ENCODE peak calls at places on chromosomes 6 and 20, in ten cellular contexts. One of them, this sample, is unnamed.

GRCh38 chr6:136445063-136445462 is 105.2 kb downstream of the MAP7 start:
- DNase-seq in breast epithelium: no peak
- DNase-seq in prostate gland: no peak
- DNase-seq in tibial nerve: no peak
- DNase-seq in fibroblast of pulmonary artery: no peak
- DNase-seq in Peyer's patch: no peak
- DNase-seq in HepG2: no peak
- DNase-seq in CD8-positive, alpha-beta T cell: no peak
- DNase-seq in gastrocnemius medialis: no peak
- DNase-seq in cardiac muscle cell: no peak
- DNase-seq in this sample: no peak

GRCh38 chr6:170295519-170296422 is 4.9 kb upstream of the DLL1 start:
- DNase-seq in CD8-positive, alpha-beta T cell: no peak
- DNase-seq in cardiac muscle cell: no peak
- DNase-seq in Peyer's patch: peak
- DNase-seq in fibroblast of pulmonary artery: no peak
- DNase-seq in prostate gland: peak
- DNase-seq in breast epithelium: no peak
- DNase-seq in gastrocnemius medialis: no peak
- DNase-seq in HepG2: no peak
- DNase-seq in tibial nerve: no peak
- DNase-seq in this sample: no peak

GRCh38 chr20:51695574-51696303 is 72.5 kb downstream of the ATP9A start:
- DNase-seq in gastrocnemius medialis: no peak
- DNase-seq in cardiac muscle cell: peak
- DNase-seq in prostate gland: peak
- DNase-seq in fibroblast of pulmonary artery: peak
- DNase-seq in CD8-positive, alpha-beta T cell: no peak
- DNase-seq in HepG2: peak
- DNase-seq in breast epithelium: no peak
- DNase-seq in Peyer's patch: no peak
- DNase-seq in tibial nerve: no peak
- DNase-seq in this sample: no peak

GRCh38 chr6:139868576-139868975 is 494.1 kb upstream of the CITED2 start:
- DNase-seq in fibroblast of pulmonary artery: no peak
- DNase-seq in tibial nerve: no peak
- DNase-seq in breast epithelium: no peak
- DNase-seq in cardiac muscle cell: no peak
- DNase-seq in prostate gland: no peak
- DNase-seq in CD8-positive, alpha-beta T cell: no peak
- DNase-seq in Peyer's patch: no peak
- DNase-seq in HepG2: no peak
- DNase-seq in gastrocnemius medialis: no peak
- DNase-seq in this sample: no peak

GRCh38 chr6:137191238-137191637 is 17.8 kb upstream of the IL22RA2 start:
- DNase-seq in CD8-positive, alpha-beta T cell: no peak
- DNase-seq in tibial nerve: no peak
- DNase-seq in HepG2: no peak
- DNase-seq in breast epithelium: no peak
- DNase-seq in gastrocnemius medialis: no peak
- DNase-seq in prostate gland: no peak
- DNase-seq in cardiac muscle cell: no peak
- DNase-seq in Peyer's patch: no peak
- DNase-seq in fibroblast of pulmonary artery: no peak
- DNase-seq in this sample: no peak

GRCh38 chr20:62489186-62489939 is 13.6 kb upstream of the GATA5 start:
- DNase-seq in tibial nerve: no peak
- DNase-seq in fibroblast of pulmonary artery: no peak
- DNase-seq in cardiac muscle cell: no peak
- DNase-seq in prostate gland: no peak
- DNase-seq in CD8-positive, alpha-beta T cell: no peak
- DNase-seq in gastrocnemius medialis: no peak
- DNase-seq in Peyer's patch: peak
- DNase-seq in breast epithelium: no peak
- DNase-seq in HepG2: no peak
- DNase-seq in this sample: no peak

GRCh38 chr6:68638225-68638900 is 3.3 kb downstream of the ADGRB3 start:
- DNase-seq in breast epithelium: no peak
- DNase-seq in CD8-positive, alpha-beta T cell: no peak
- DNase-seq in tibial nerve: peak
- DNase-seq in Peyer's patch: no peak
- DNase-seq in cardiac muscle cell: peak
- DNase-seq in fibroblast of pulmonary artery: peak
- DNase-seq in HepG2: peak
- DNase-seq in gastrocnemius medialis: no peak
- DNase-seq in prostate gland: no peak
- DNase-seq in this sample: peak

GRCh38 chr6:15351631-15352030 is 105.8 kb downstream of the JARID2 start:
- DNase-seq in CD8-positive, alpha-beta T cell: no peak
- DNase-seq in fibroblast of pulmonary artery: peak
- DNase-seq in Peyer's patch: no peak
- DNase-seq in HepG2: no peak
- DNase-seq in breast epithelium: no peak
- DNase-seq in tibial nerve: peak
- DNase-seq in gastrocnemius medialis: peak
- DNase-seq in prostate gland: no peak
- DNase-seq in cardiac muscle cell: peak
- DNase-seq in this sample: no peak

GRCh38 chr6:142361765-142362540 is 60.1 kb downstream of the ADGRG6 start:
- DNase-seq in HepG2: peak
- DNase-seq in tibial nerve: no peak
- DNase-seq in fibroblast of pulmonary artery: peak
- DNase-seq in gastrocnemius medialis: no peak
- DNase-seq in prostate gland: no peak
- DNase-seq in CD8-positive, alpha-beta T cell: no peak
- DNase-seq in Peyer's patch: no peak
- DNase-seq in cardiac muscle cell: peak
- DNase-seq in breast epithelium: no peak
- DNase-seq in this sample: no peak

GRCh38 chr6:33428219-33428890 is 8.5 kb downstream of the SYNGAP1 start:
- DNase-seq in CD8-positive, alpha-beta T cell: no peak
- DNase-seq in Peyer's patch: peak
- DNase-seq in fibroblast of pulmonary artery: peak
- DNase-seq in tibial nerve: no peak
- DNase-seq in gastrocnemius medialis: no peak
- DNase-seq in HepG2: peak
- DNase-seq in prostate gland: no peak
- DNase-seq in cardiac muscle cell: peak
- DNase-seq in breast epithelium: no peak
- DNase-seq in this sample: no peak

DNA sequence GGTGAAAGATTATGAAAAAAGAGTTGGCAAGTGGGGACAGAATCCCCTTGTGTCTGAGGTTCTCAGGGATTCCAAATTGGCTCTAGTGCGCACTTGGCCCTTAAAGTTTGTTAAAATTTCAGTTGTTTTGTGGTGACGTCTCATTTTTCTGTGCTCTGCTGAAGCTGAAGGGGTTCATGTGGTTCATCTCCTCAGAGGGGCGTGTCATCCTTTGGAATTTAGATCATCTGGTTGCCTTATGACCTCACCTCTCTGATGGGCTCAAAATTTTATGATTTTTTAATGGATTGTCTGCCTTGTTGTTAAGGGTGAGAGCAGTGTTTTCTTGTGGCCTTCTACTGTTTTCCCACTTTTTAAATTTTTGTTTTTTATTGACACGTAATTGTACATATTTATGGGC is 20.3 kb downstream of the CYB5R4 start:
- DNase-seq in HepG2: no peak
- DNase-seq in Peyer's patch: no peak
- DNase-seq in gastrocnemius medialis: no peak
- DNase-seq in tibial nerve: no peak
- DNase-seq in cardiac muscle cell: no peak
- DNase-seq in CD8-positive, alpha-beta T cell: no peak
- DNase-seq in prostate gland: no peak
- DNase-seq in breast epithelium: no peak
- DNase-seq in fibroblast of pulmonary artery: no peak
- DNase-seq in this sample: no peak
- H3K4me3 ChIP-seq in HepG2: no peak
- H3K4me3 ChIP-seq in Peyer's patch: no peak
- H3K4me3 ChIP-seq in gastrocnemius medialis: no peak
- H3K4me3 ChIP-seq in tibial nerve: no peak
- H3K4me3 ChIP-seq in cardiac muscle cell: no peak
- H3K4me3 ChIP-seq in CD8-positive, alpha-beta T cell: no peak
- H3K4me3 ChIP-seq in prostate gland: no peak
- H3K4me3 ChIP-seq in breast epithelium: no peak
- H3K4me3 ChIP-seq in fibroblast of pulmonary artery: no peak
- H3K4me3 ChIP-seq in this sample: no peak

GRCh38 chr6:35342258-35343091 is at the start of gene PPARD:
- DNase-seq in CD8-positive, alpha-beta T cell: peak
- DNase-seq in tibial nerve: peak
- DNase-seq in Peyer's patch: peak
- DNase-seq in breast epithelium: peak
- DNase-seq in prostate gland: peak
- DNase-seq in HepG2: peak
- DNase-seq in fibroblast of pulmonary artery: peak
- DNase-seq in cardiac muscle cell: peak
- DNase-seq in gastrocnemius medialis: peak
- DNase-seq in this sample: peak

GRCh38 chr6:35341557-35341956 is 801 bp upstream of the PPARD start:
- DNase-seq in gastrocnemius medialis: no peak
- DNase-seq in prostate gland: no peak
- DNase-seq in cardiac muscle cell: no peak
- DNase-seq in CD8-positive, alpha-beta T cell: no peak
- DNase-seq in breast epithelium: no peak
- DNase-seq in tibial nerve: no peak
- DNase-seq in Peyer's patch: no peak
- DNase-seq in HepG2: no peak
- DNase-seq in fibroblast of pulmonary artery: no peak
- DNase-seq in this sample: no peak

GRCh38 chr6:35343092-35343834 is 905 bp downstream of the PPARD start:
- DNase-seq in gastrocnemius medialis: no peak
- DNase-seq in HepG2: no peak
- DNase-seq in prostate gland: no peak
- DNase-seq in fibroblast of pulmonary artery: peak
- DNase-seq in breast epithelium: no peak
- DNase-seq in Peyer's patch: peak
- DNase-seq in cardiac muscle cell: peak
- DNase-seq in CD8-positive, alpha-beta T cell: no peak
- DNase-seq in tibial nerve: peak
- DNase-seq in this sample: no peak

DNA sequence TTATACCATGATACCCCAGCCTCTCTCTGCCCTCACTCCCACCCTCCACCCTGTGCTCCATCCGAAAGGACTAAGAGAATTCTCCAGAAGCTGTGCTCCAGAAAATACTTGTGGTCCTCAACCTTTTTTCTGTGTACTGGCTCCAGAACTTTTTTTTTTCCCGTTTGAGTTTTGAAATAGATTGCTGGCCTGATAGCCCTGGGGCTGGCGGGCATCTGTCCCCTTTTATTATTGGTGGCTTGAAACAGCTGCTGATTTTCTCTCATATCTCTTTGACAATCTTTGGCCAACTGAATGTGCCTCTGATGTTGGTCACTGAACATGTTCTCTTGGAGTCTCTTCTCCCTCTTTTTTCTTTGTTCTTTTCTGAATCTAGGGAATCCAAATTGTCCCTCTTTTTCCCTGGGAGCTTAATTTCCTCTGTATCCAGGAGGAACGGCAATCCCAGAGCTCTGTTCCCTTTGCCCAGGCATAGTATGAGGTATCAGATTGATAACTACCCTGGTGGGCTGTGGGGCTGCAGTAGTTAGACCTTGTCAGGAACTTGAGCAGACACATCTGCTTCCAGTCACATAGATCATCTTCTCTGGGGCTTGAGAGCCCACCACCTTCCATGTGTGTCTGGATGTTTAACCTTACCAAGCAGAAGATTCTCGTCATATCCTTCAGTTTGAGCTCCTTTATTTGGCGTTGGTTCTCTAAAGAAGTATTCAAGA is 1.6 kb downstream of the PPARD start:
- DNase-seq in breast epithelium: no peak
- DNase-seq in fibroblast of pulmonary artery: no peak
- DNase-seq in Peyer's patch: no peak
- DNase-seq in HepG2: no peak
- DNase-seq in gastrocnemius medialis: no peak
- DNase-seq in CD8-positive, alpha-beta T cell: no peak
- DNase-seq in prostate gland: no peak
- DNase-seq in tibial nerve: no peak
- DNase-seq in cardiac muscle cell: no peak
- DNase-seq in this sample: no peak
- H3K4me3 ChIP-seq in breast epithelium: peak
- H3K4me3 ChIP-seq in fibroblast of pulmonary artery: peak
- H3K4me3 ChIP-seq in Peyer's patch: peak
- H3K4me3 ChIP-seq in HepG2: peak
- H3K4me3 ChIP-seq in gastrocnemius medialis: peak
- H3K4me3 ChIP-seq in CD8-positive, alpha-beta T cell: peak
- H3K4me3 ChIP-seq in prostate gland: peak
- H3K4me3 ChIP-seq in tibial nerve: peak
- H3K4me3 ChIP-seq in cardiac muscle cell: no peak
- H3K4me3 ChIP-seq in this sample: no peak

DNA sequence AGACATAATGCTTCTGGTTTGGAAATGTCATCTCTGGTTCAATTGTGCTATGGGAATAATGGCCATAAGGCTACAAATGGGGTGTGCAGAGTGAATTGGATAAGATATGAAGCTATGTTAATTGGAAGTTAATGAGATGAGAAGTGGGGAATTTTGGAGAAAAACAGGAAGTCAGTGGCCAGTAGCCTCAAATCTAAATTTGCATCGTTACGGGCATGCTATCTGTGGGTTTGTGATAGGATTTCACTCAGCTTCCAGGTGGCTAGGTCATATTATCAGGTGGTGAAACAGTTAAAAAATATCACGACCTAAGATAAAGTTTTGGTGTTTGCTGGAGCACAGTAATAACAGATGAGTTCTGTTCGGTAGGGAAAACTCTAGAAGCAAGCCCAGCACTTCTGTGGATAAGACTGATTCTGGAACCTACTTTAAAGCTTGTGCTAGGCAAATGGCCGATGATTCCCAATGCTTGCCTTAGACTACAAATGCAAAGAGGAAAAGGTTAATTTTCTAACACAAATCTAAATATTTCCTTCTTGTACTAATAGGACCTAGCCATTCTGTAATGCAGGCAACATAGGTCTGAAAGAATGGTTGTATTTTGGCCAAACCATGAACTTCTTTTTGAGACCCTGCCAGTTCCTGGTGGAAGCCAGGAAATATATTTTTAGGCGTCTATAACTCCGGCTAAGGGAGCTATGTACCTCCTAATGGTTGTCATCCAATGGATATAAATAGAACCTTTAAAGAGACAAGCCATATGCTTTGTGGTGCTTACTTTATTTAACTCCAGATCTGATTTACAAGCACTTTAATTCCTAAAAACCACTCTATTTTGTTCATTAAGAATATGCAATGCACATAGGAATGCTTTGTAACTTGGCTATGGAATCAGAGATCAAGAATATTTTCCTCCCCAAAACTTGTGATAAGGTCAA is 111.0 kb downstream of the PLCB1 start:
- DNase-seq in breast epithelium: no peak
- DNase-seq in tibial nerve: no peak
- DNase-seq in gastrocnemius medialis: no peak
- DNase-seq in fibroblast of pulmonary artery: peak
- DNase-seq in HepG2: no peak
- DNase-seq in prostate gland: no peak
- DNase-seq in Peyer's patch: no peak
- DNase-seq in CD8-positive, alpha-beta T cell: no peak
- DNase-seq in cardiac muscle cell: peak
- DNase-seq in this sample: no peak
- H3K4me3 ChIP-seq in breast epithelium: no peak
- H3K4me3 ChIP-seq in tibial nerve: no peak
- H3K4me3 ChIP-seq in gastrocnemius medialis: no peak
- H3K4me3 ChIP-seq in fibroblast of pulmonary artery: no peak
- H3K4me3 ChIP-seq in HepG2: no peak
- H3K4me3 ChIP-seq in prostate gland: no peak
- H3K4me3 ChIP-seq in Peyer's patch: no peak
- H3K4me3 ChIP-seq in CD8-positive, alpha-beta T cell: no peak
- H3K4me3 ChIP-seq in cardiac muscle cell: no peak
- H3K4me3 ChIP-seq in this sample: no peak

GRCh38 chr6:25138697-25139051 is 140.5 kb upstream of the CARMIL1 start:
- DNase-seq in breast epithelium: no peak
- DNase-seq in gastrocnemius medialis: no peak
- DNase-seq in HepG2: no peak
- DNase-seq in CD8-positive, alpha-beta T cell: no peak
- DNase-seq in prostate gland: no peak
- DNase-seq in cardiac muscle cell: no peak
- DNase-seq in fibroblast of pulmonary artery: peak
- DNase-seq in tibial nerve: no peak
- DNase-seq in Peyer's patch: no peak
- DNase-seq in this sample: peak
- H3K4me3 ChIP-seq in breast epithelium: peak
- H3K4me3 ChIP-seq in gastrocnemius medialis: peak
- H3K4me3 ChIP-seq in HepG2: peak
- H3K4me3 ChIP-seq in CD8-positive, alpha-beta T cell: peak
- H3K4me3 ChIP-seq in prostate gland: peak
- H3K4me3 ChIP-seq in cardiac muscle cell: no peak
- H3K4me3 ChIP-seq in fibroblast of pulmonary artery: peak
- H3K4me3 ChIP-seq in tibial nerve: peak
- H3K4me3 ChIP-seq in Peyer's patch: peak
- H3K4me3 ChIP-seq in this sample: peak